ENCODE peak calls at places on chromosome 18, in seven cellular contexts. One of them, this sample, is unnamed.

GRCh38 chr18:53603281-53603680 is 621.2 kb downstream of the MBD2 start:
- DNase-seq in activated CD8-positive, alpha-beta memory T cell treated with anti-CD3 and anti-CD28 coated beads for 1 hour: no peak
- DNase-seq in HFFc6: no peak
- DNase-seq in sciatic nerve: no peak
- DNase-seq in Panc1: no peak
- DNase-seq in keratinocyte: no peak
- DNase-seq in kidney tubule cell: no peak
- DNase-seq in this sample: no peak

GRCh38 chr18:76459687-76460350 is 35.2 kb downstream of the ZNF516 start:
- DNase-seq in activated CD8-positive, alpha-beta memory T cell treated with anti-CD3 and anti-CD28 coated beads for 1 hour: no peak
- DNase-seq in HFFc6: peak
- DNase-seq in sciatic nerve: peak
- DNase-seq in Panc1: peak
- DNase-seq in keratinocyte: peak
- DNase-seq in kidney tubule cell: peak
- DNase-seq in this sample: peak

GRCh38 chr18:26438980-26439379 is 109.4 kb downstream of the KCTD1 start:
- DNase-seq in activated CD8-positive, alpha-beta memory T cell treated with anti-CD3 and anti-CD28 coated beads for 1 hour: no peak
- DNase-seq in HFFc6: no peak
- DNase-seq in sciatic nerve: no peak
- DNase-seq in Panc1: no peak
- DNase-seq in keratinocyte: no peak
- DNase-seq in kidney tubule cell: no peak
- DNase-seq in this sample: no peak

GRCh38 chr18:43662657-43663056 is 385.4 kb upstream of the SYT4 start:
- DNase-seq in activated CD8-positive, alpha-beta memory T cell treated with anti-CD3 and anti-CD28 coated beads for 1 hour: no peak
- DNase-seq in HFFc6: peak
- DNase-seq in sciatic nerve: no peak
- DNase-seq in Panc1: no peak
- DNase-seq in keratinocyte: no peak
- DNase-seq in kidney tubule cell: peak
- DNase-seq in this sample: peak

GRCh38 chr18:61901334-61901986 is 8.7 kb upstream of the RNF152 start:
- DNase-seq in activated CD8-positive, alpha-beta memory T cell treated with anti-CD3 and anti-CD28 coated beads for 1 hour: peak
- DNase-seq in HFFc6: no peak
- DNase-seq in sciatic nerve: no peak
- DNase-seq in Panc1: peak
- DNase-seq in keratinocyte: peak
- DNase-seq in kidney tubule cell: peak
- DNase-seq in this sample: peak

GRCh38 chr18:78972930-78973331 is 6.7 kb upstream of the SALL3 start:
- DNase-seq in activated CD8-positive, alpha-beta memory T cell treated with anti-CD3 and anti-CD28 coated beads for 1 hour: no peak
- DNase-seq in HFFc6: no peak
- DNase-seq in sciatic nerve: no peak
- DNase-seq in Panc1: no peak
- DNase-seq in keratinocyte: no peak
- DNase-seq in kidney tubule cell: no peak
- DNase-seq in this sample: no peak

GRCh38 chr18:7871560-7872456 is 304.7 kb downstream of the PTPRM start:
- DNase-seq in activated CD8-positive, alpha-beta memory T cell treated with anti-CD3 and anti-CD28 coated beads for 1 hour: no peak
- DNase-seq in HFFc6: no peak
- DNase-seq in sciatic nerve: no peak
- DNase-seq in Panc1: no peak
- DNase-seq in keratinocyte: peak
- DNase-seq in kidney tubule cell: no peak
- DNase-seq in this sample: no peak

GRCh38 chr18:55588876-55589595 is 1.0 kb upstream of the TCF4 start:
- DNase-seq in activated CD8-positive, alpha-beta memory T cell treated with anti-CD3 and anti-CD28 coated beads for 1 hour: no peak
- DNase-seq in HFFc6: no peak
- DNase-seq in sciatic nerve: no peak
- DNase-seq in Panc1: no peak
- DNase-seq in keratinocyte: no peak
- DNase-seq in kidney tubule cell: peak
- DNase-seq in this sample: peak

GRCh38 chr18:6747646-6748045 is 18.1 kb downstream of the ARHGAP28 start:
- DNase-seq in activated CD8-positive, alpha-beta memory T cell treated with anti-CD3 and anti-CD28 coated beads for 1 hour: no peak
- DNase-seq in HFFc6: peak
- DNase-seq in sciatic nerve: no peak
- DNase-seq in Panc1: no peak
- DNase-seq in keratinocyte: no peak
- DNase-seq in kidney tubule cell: peak
- DNase-seq in this sample: no peak

GRCh38 chr18:48121752-48122151 is 191.3 kb upstream of the SMAD2 start:
- DNase-seq in activated CD8-positive, alpha-beta memory T cell treated with anti-CD3 and anti-CD28 coated beads for 1 hour: no peak
- DNase-seq in HFFc6: no peak
- DNase-seq in sciatic nerve: no peak
- DNase-seq in Panc1: no peak
- DNase-seq in keratinocyte: no peak
- DNase-seq in kidney tubule cell: no peak
- DNase-seq in this sample: no peak

GRCh38 chr18:3383381-3383915 is 66.5 kb upstream of the TGIF1 start:
- DNase-seq in activated CD8-positive, alpha-beta memory T cell treated with anti-CD3 and anti-CD28 coated beads for 1 hour: no peak
- DNase-seq in HFFc6: peak
- DNase-seq in sciatic nerve: no peak
- DNase-seq in Panc1: no peak
- DNase-seq in keratinocyte: no peak
- DNase-seq in kidney tubule cell: no peak
- DNase-seq in this sample: peak

GRCh38 chr18:76275913-76276312 is 219.1 kb downstream of the ZNF516 start:
- DNase-seq in activated CD8-positive, alpha-beta memory T cell treated with anti-CD3 and anti-CD28 coated beads for 1 hour: no peak
- DNase-seq in HFFc6: no peak
- DNase-seq in sciatic nerve: no peak
- DNase-seq in Panc1: no peak
- DNase-seq in keratinocyte: no peak
- DNase-seq in kidney tubule cell: no peak
- DNase-seq in this sample: no peak

GRCh38 chr18:62281684-62282083 is 43.4 kb upstream of the TNFRSF11A start:
- DNase-seq in activated CD8-positive, alpha-beta memory T cell treated with anti-CD3 and anti-CD28 coated beads for 1 hour: no peak
- DNase-seq in HFFc6: peak
- DNase-seq in sciatic nerve: no peak
- DNase-seq in Panc1: no peak
- DNase-seq in keratinocyte: peak
- DNase-seq in kidney tubule cell: peak
- DNase-seq in this sample: no peak

GRCh38 chr18:46313521-46313920 is 209.3 kb downstream of the HAUS1 start:
- DNase-seq in activated CD8-positive, alpha-beta memory T cell treated with anti-CD3 and anti-CD28 coated beads for 1 hour: no peak
- DNase-seq in HFFc6: no peak
- DNase-seq in sciatic nerve: no peak
- DNase-seq in Panc1: no peak
- DNase-seq in keratinocyte: no peak
- DNase-seq in kidney tubule cell: no peak
- DNase-seq in this sample: no peak

GRCh38 chr18:9771261-9771976 is 63.3 kb downstream of the RAB31 start:
- DNase-seq in activated CD8-positive, alpha-beta memory T cell treated with anti-CD3 and anti-CD28 coated beads for 1 hour: peak
- DNase-seq in HFFc6: peak
- DNase-seq in sciatic nerve: peak
- DNase-seq in Panc1: peak
- DNase-seq in keratinocyte: no peak
- DNase-seq in kidney tubule cell: peak
- DNase-seq in this sample: peak

GRCh38 chr18:27075828-27076227 is 109.3 kb downstream of the CHST9 start:
- DNase-seq in activated CD8-positive, alpha-beta memory T cell treated with anti-CD3 and anti-CD28 coated beads for 1 hour: no peak
- DNase-seq in HFFc6: no peak
- DNase-seq in sciatic nerve: no peak
- DNase-seq in Panc1: no peak
- DNase-seq in keratinocyte: no peak
- DNase-seq in kidney tubule cell: no peak
- DNase-seq in this sample: no peak

GRCh38 chr18:3152294-3152693 is 67.5 kb downstream of the MYOM1 start:
- DNase-seq in activated CD8-positive, alpha-beta memory T cell treated with anti-CD3 and anti-CD28 coated beads for 1 hour: no peak
- DNase-seq in HFFc6: no peak
- DNase-seq in sciatic nerve: no peak
- DNase-seq in Panc1: no peak
- DNase-seq in keratinocyte: no peak
- DNase-seq in kidney tubule cell: no peak
- DNase-seq in this sample: no peak

GRCh38 chr18:44900627-44901026 is 219.9 kb downstream of the SETBP1 start:
- DNase-seq in activated CD8-positive, alpha-beta memory T cell treated with anti-CD3 and anti-CD28 coated beads for 1 hour: no peak
- DNase-seq in HFFc6: no peak
- DNase-seq in sciatic nerve: no peak
- DNase-seq in Panc1: no peak
- DNase-seq in keratinocyte: no peak
- DNase-seq in kidney tubule cell: no peak
- DNase-seq in this sample: no peak

GRCh38 chr18:39960545-39960944 is 1994.5 kb upstream of the PIK3C3 start:
- DNase-seq in activated CD8-positive, alpha-beta memory T cell treated with anti-CD3 and anti-CD28 coated beads for 1 hour: no peak
- DNase-seq in HFFc6: peak
- DNase-seq in sciatic nerve: no peak
- DNase-seq in Panc1: no peak
- DNase-seq in keratinocyte: peak
- DNase-seq in kidney tubule cell: peak
- DNase-seq in this sample: no peak

GRCh38 chr18:22667616-22668422 is 250.1 kb upstream of the CTAGE1 start:
- DNase-seq in activated CD8-positive, alpha-beta memory T cell treated with anti-CD3 and anti-CD28 coated beads for 1 hour: no peak
- DNase-seq in HFFc6: peak
- DNase-seq in sciatic nerve: no peak
- DNase-seq in Panc1: no peak
- DNase-seq in keratinocyte: no peak
- DNase-seq in kidney tubule cell: peak
- DNase-seq in this sample: no peak

GRCh38 chr18:54086046-54086802 is 138.2 kb downstream of the MBD2 start:
- DNase-seq in activated CD8-positive, alpha-beta memory T cell treated with anti-CD3 and anti-CD28 coated beads for 1 hour: no peak
- DNase-seq in HFFc6: no peak
- DNase-seq in sciatic nerve: no peak
- DNase-seq in Panc1: no peak
- DNase-seq in keratinocyte: no peak
- DNase-seq in kidney tubule cell: no peak
- DNase-seq in this sample: peak

GRCh38 chr18:22047485-22047884 is 121.9 kb upstream of the GATA6 start:
- DNase-seq in activated CD8-positive, alpha-beta memory T cell treated with anti-CD3 and anti-CD28 coated beads for 1 hour: no peak
- DNase-seq in HFFc6: no peak
- DNase-seq in sciatic nerve: no peak
- DNase-seq in Panc1: no peak
- DNase-seq in keratinocyte: no peak
- DNase-seq in kidney tubule cell: no peak
- DNase-seq in this sample: no peak

GRCh38 chr18:31738460-31739407 is 21.9 kb downstream of the SLC25A52 start:
- DNase-seq in activated CD8-positive, alpha-beta memory T cell treated with anti-CD3 and anti-CD28 coated beads for 1 hour: no peak
- DNase-seq in HFFc6: no peak
- DNase-seq in sciatic nerve: no peak
- DNase-seq in Panc1: no peak
- DNase-seq in keratinocyte: no peak
- DNase-seq in kidney tubule cell: peak
- DNase-seq in this sample: no peak

GRCh38 chr18:48799724-48800315 is 150.9 kb downstream of the SMAD7 start:
- DNase-seq in activated CD8-positive, alpha-beta memory T cell treated with anti-CD3 and anti-CD28 coated beads for 1 hour: no peak
- DNase-seq in HFFc6: no peak
- DNase-seq in sciatic nerve: peak
- DNase-seq in Panc1: no peak
- DNase-seq in keratinocyte: no peak
- DNase-seq in kidney tubule cell: no peak
- DNase-seq in this sample: no peak

GRCh38 chr18:44036500-44036899 is 644.2 kb upstream of the SETBP1 start:
- DNase-seq in activated CD8-positive, alpha-beta memory T cell treated with anti-CD3 and anti-CD28 coated beads for 1 hour: no peak
- DNase-seq in HFFc6: no peak
- DNase-seq in sciatic nerve: peak
- DNase-seq in Panc1: no peak
- DNase-seq in keratinocyte: no peak
- DNase-seq in kidney tubule cell: no peak
- DNase-seq in this sample: peak

GRCh38 chr18:27599202-27599829 is 414.2 kb upstream of the CHST9 start:
- DNase-seq in activated CD8-positive, alpha-beta memory T cell treated with anti-CD3 and anti-CD28 coated beads for 1 hour: no peak
- DNase-seq in HFFc6: peak
- DNase-seq in sciatic nerve: peak
- DNase-seq in Panc1: no peak
- DNase-seq in keratinocyte: no peak
- DNase-seq in kidney tubule cell: peak
- DNase-seq in this sample: peak

GRCh38 chr18:41767960-41768359 is 187.1 kb upstream of the PIK3C3 start:
- DNase-seq in activated CD8-positive, alpha-beta memory T cell treated with anti-CD3 and anti-CD28 coated beads for 1 hour: no peak
- DNase-seq in HFFc6: peak
- DNase-seq in sciatic nerve: no peak
- DNase-seq in Panc1: no peak
- DNase-seq in keratinocyte: no peak
- DNase-seq in kidney tubule cell: peak
- DNase-seq in this sample: peak

GRCh38 chr18:49177812-49178211 is 227.0 kb upstream of the SMAD7 start:
- DNase-seq in activated CD8-positive, alpha-beta memory T cell treated with anti-CD3 and anti-CD28 coated beads for 1 hour: no peak
- DNase-seq in HFFc6: peak
- DNase-seq in sciatic nerve: no peak
- DNase-seq in Panc1: no peak
- DNase-seq in keratinocyte: no peak
- DNase-seq in kidney tubule cell: peak
- DNase-seq in this sample: no peak

GRCh38 chr18:59898609-59899297 is 1.0 kb upstream of the PMAIP1 start:
- DNase-seq in activated CD8-positive, alpha-beta memory T cell treated with anti-CD3 and anti-CD28 coated beads for 1 hour: no peak
- DNase-seq in HFFc6: no peak
- DNase-seq in sciatic nerve: no peak
- DNase-seq in Panc1: no peak
- DNase-seq in keratinocyte: no peak
- DNase-seq in kidney tubule cell: no peak
- DNase-seq in this sample: no peak

GRCh38 chr18:79525556-79526467 is 130.1 kb downstream of the NFATC1 start:
- DNase-seq in activated CD8-positive, alpha-beta memory T cell treated with anti-CD3 and anti-CD28 coated beads for 1 hour: no peak
- DNase-seq in HFFc6: no peak
- DNase-seq in sciatic nerve: peak
- DNase-seq in Panc1: no peak
- DNase-seq in keratinocyte: peak
- DNase-seq in kidney tubule cell: no peak
- DNase-seq in this sample: peak

GRCh38 chr18:67478249-67478648 is 38.3 kb downstream of the DSEL start:
- DNase-seq in activated CD8-positive, alpha-beta memory T cell treated with anti-CD3 and anti-CD28 coated beads for 1 hour: no peak
- DNase-seq in HFFc6: no peak
- DNase-seq in sciatic nerve: no peak
- DNase-seq in Panc1: no peak
- DNase-seq in keratinocyte: no peak
- DNase-seq in kidney tubule cell: no peak
- DNase-seq in this sample: no peak

GRCh38 chr18:6504605-6505510 is 90.1 kb upstream of the L3MBTL4 start:
- DNase-seq in activated CD8-positive, alpha-beta memory T cell treated with anti-CD3 and anti-CD28 coated beads for 1 hour: no peak
- DNase-seq in HFFc6: no peak
- DNase-seq in sciatic nerve: no peak
- DNase-seq in Panc1: no peak
- DNase-seq in keratinocyte: no peak
- DNase-seq in kidney tubule cell: peak
- DNase-seq in this sample: no peak

GRCh38 chr18:48629730-48630324 is 91.0 kb downstream of the CTIF start:
- DNase-seq in activated CD8-positive, alpha-beta memory T cell treated with anti-CD3 and anti-CD28 coated beads for 1 hour: no peak
- DNase-seq in HFFc6: peak
- DNase-seq in sciatic nerve: no peak
- DNase-seq in Panc1: peak
- DNase-seq in keratinocyte: no peak
- DNase-seq in kidney tubule cell: peak
- DNase-seq in this sample: peak

GRCh38 chr18:63987743-63988142 is 17.9 kb downstream of the SERPINB8 start:
- DNase-seq in activated CD8-positive, alpha-beta memory T cell treated with anti-CD3 and anti-CD28 coated beads for 1 hour: no peak
- DNase-seq in HFFc6: no peak
- DNase-seq in sciatic nerve: no peak
- DNase-seq in Panc1: no peak
- DNase-seq in keratinocyte: no peak
- DNase-seq in kidney tubule cell: no peak
- DNase-seq in this sample: no peak

GRCh38 chr18:76589866-76590265 is 94.8 kb upstream of the ZNF516 start:
- DNase-seq in activated CD8-positive, alpha-beta memory T cell treated with anti-CD3 and anti-CD28 coated beads for 1 hour: no peak
- DNase-seq in HFFc6: no peak
- DNase-seq in sciatic nerve: no peak
- DNase-seq in Panc1: no peak
- DNase-seq in keratinocyte: no peak
- DNase-seq in kidney tubule cell: no peak
- DNase-seq in this sample: no peak

This sample was measured in A673.